ENCODE peak calls at places on chromosome 3, in four cellular contexts. Q is CD8-positive, alpha-beta memory T cell; I is heart left ventricle; E is lower lobe of right lung. O is an unnamed sample. For H3K27me3, the result is how much of the 10 kb centered on the place peaks cover.

GRCh38 chr3:184756151-184756681 is 44.4 kb upstream of the MAGEF1 start:
- DNase-seq in Q (no peak), E (no peak), I (no peak), O (no peak)

GRCh38 chr3:150062492-150062891 is 91.8 kb upstream of the PFN2 start:
- DNase-seq in Q (no peak), I (no peak), E (no peak), O (peak)

GRCh38 chr3:118884748-118885206 is 149.9 kb downstream of the IGSF11 start:
- DNase-seq in I (peak), Q (peak), E (peak), O (peak)

GRCh38 chr3:175620532-175620931 is 761.4 kb downstream of the NAALADL2 start:
- DNase-seq in E (no peak), Q (no peak), I (no peak), O (no peak)

GRCh38 chr3:124092811-124093210 is 100.9 kb upstream of the ROPN1 start:
- DNase-seq in E (no peak), I (no peak), Q (no peak), O (no peak)

GRCh38 chr3:62727576-62727975 is 147.6 kb downstream of the CADPS start:
- DNase-seq in Q (no peak), E (no peak), I (no peak), O (no peak)

GRCh38 chr3:53775834-53776251 is 70.4 kb downstream of the CHDH start:
- DNase-seq in Q (no peak), E (no peak), I (no peak), O (no peak)

GRCh38 chr3:108106031-108106430 is 15.2 kb upstream of the CD47 start:
- DNase-seq in Q (no peak), E (no peak), I (no peak), O (peak)

GRCh38 chr3:115279939-115280338 is 132.9 kb upstream of the ZBTB20 start:
- DNase-seq in E (no peak), Q (no peak), I (no peak), O (no peak)

GRCh38 chr3:133230191-133230590 is 169.7 kb upstream of the BFSP2 start:
- DNase-seq in Q (no peak), I (no peak), E (no peak), O (no peak)

GRCh38 chr3:39140341-39140971 is 12.9 kb downstream of the CSRNP1 start:
- DNase-seq in E (no peak), Q (peak), I (no peak), O (no peak)

GRCh38 chr3:39090922-39091321 is 16.5 kb downstream of the GORASP1 start:
- DNase-seq in I (no peak), Q (no peak), E (no peak), O (no peak)

GRCh38 chr3:159609620-159610019 is 379.0 kb upstream of the IL12A start:
- DNase-seq in Q (no peak), E (no peak), I (no peak), O (no peak)

GRCh38 chr3:10992017-10992945 is at the start of gene SLC6A1:
- DNase-seq in E (no peak), Q (no peak), I (no peak), O (no peak)

GRCh38 chr3:118729546-118729945 is 305.1 kb downstream of the IGSF11 start:
- DNase-seq in I (no peak), E (no peak), Q (no peak), O (no peak)

GRCh38 chr3:81886081-81886480 is 124.6 kb upstream of the GBE1 start:
- DNase-seq in Q (no peak), E (no peak), I (no peak), O (no peak)

GRCh38 chr3:123489400-123490004 is 40.6 kb upstream of the ADCY5 start:
- DNase-seq in I (peak), E (peak), Q (no peak), O (peak)

GRCh38 chr3:72368331-72368975 is 479.8 kb downstream of the SHQ1 start:
- DNase-seq in I (no peak), Q (no peak), E (no peak), O (no peak)

GRCh38 chr3:186882881-186883685 is 40.6 kb downstream of the ADIPOQ start:
- DNase-seq in E (no peak), I (no peak), Q (no peak), O (no peak)

GRCh38 chr3:184643442-184643841 is 68.4 kb downstream of the MAGEF1 start:
- DNase-seq in E (no peak), Q (peak), I (no peak), O (no peak)

DNA sequence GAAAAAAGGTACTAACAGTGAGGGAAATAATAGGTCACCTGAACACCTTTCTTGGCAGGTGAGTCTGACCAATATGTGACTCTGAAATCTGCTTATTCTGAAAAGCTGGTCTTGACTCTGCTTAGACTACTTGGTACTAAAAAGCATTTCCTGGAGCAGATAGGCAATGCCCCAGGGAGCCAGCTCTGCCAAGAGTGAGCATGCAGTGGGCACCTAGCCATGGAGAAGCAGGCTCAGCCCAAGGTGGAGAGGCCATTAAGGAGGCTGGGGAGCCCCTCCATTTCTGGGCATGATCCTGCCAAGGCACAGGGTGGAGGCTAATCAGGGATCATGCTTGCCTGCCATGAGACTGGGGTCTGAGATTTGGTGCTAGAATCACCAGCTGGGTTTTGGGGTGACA is 1.6 kb upstream of the LTF start:
- DNase-seq in Q (no peak), E (no peak), I (no peak), O (no peak)
- H3K27me3 ChIP-seq in Q (under half), E (under half), I (under half), O (under half)

GRCh38 chr3:146100180-146100579 is 60.8 kb downstream of the PLOD2 start:
- DNase-seq in I (no peak), Q (no peak), E (no peak), O (no peak)
- H3K27ac ChIP-seq in I (no peak), Q (no peak), E (no peak), O (no peak)

GRCh38 chr3:168307893-168308292 is 212.2 kb upstream of the GOLIM4 start:
- DNase-seq in Q (no peak), E (no peak), I (no peak), O (no peak)

DNA sequence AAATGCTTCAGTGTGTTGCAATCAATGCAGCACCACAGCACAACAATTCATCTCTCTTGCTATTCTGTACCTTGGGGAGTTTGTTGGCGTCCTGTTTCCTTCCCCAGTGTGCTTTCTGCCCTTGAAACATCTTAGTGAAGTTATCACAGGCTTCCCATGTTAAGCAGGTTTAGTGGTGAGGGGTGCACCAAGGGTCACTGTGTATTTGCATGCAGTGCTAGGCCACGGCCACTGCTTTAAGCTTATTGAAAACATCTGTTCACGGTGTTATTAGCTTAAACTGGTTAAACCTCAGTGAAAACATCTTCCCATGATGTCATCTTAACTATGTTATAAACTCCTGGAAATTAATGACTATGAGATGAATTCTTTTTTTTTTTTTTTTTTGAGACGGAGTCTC is 217.3 kb upstream of the GOLIM4 start:
- DNase-seq in I (no peak), Q (no peak), E (no peak), O (no peak)
- H3K27me3 ChIP-seq in I (under half), Q (under half), E (under half), O (under half)

DNA sequence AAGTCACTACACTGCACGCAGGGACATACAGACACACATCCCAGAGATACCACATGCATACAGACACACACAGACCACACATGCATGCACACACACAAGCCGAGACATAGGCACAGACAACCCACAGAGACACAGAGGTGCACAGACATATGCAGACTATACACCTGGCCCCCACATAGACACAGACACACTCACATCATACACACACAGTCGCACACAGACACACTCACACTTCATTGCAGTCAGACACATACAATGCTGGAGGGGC is 1.2 kb upstream of the MGLL start:
- DNase-seq in Q (no peak), I (no peak), E (no peak), O (no peak)
- H3K27ac ChIP-seq in Q (no peak), I (no peak), E (peak), O (no peak)

O was measured in SJCRH30.